ENCODE peak calls at places on chromosomes 3 and 15, in eight cellular contexts. B, K, Q, G, R, X, L and Y are unnamed samples.

GRCh38 chr3:115918900-115919299 is 295.6 kb downstream of the GAP43 start:
- DNase-seq in B (no peak), K (no peak), Q (no peak), G (no peak), R (no peak), X (no peak), L (no peak), Y (no peak)

GRCh38 chr3:101066776-101067175 is 73.6 kb upstream of the ABI3BP start:
- DNase-seq in B (no peak), K (peak), Q (no peak), G (no peak), R (peak), X (no peak), L (peak), Y (no peak)

GRCh38 chr3:165196577-165197561 is 685 bp upstream of the SLITRK3 start:
- DNase-seq in B (no peak), K (no peak), Q (peak), G (no peak), R (no peak), X (no peak), L (no peak), Y (peak)

GRCh38 chr3:13189639-13190375 is 116.6 kb upstream of the IQSEC1 start:
- DNase-seq in B (peak), K (peak), Q (no peak), G (no peak), R (peak), X (no peak), L (peak), Y (no peak)

GRCh38 chr3:134364936-134365765 is 9.1 kb downstream of the AMOTL2 start:
- DNase-seq in B (peak), K (no peak), Q (no peak), G (no peak), R (peak), X (no peak), L (no peak), Y (no peak)

GRCh38 chr3:161208931-161209330 is 12.2 kb upstream of the NMD3 start:
- DNase-seq in B (no peak), K (no peak), Q (no peak), G (no peak), R (no peak), X (no peak), L (peak), Y (no peak)

GRCh38 chr15:64775551-64776401 is at the start of gene RBPMS2:
- DNase-seq in B (no peak), K (peak), Q (peak), G (no peak), R (peak), X (peak), L (no peak), Y (no peak)

GRCh38 chr3:134357914-134358811 is 16.1 kb downstream of the AMOTL2 start:
- DNase-seq in B (peak), K (peak), Q (no peak), G (no peak), R (peak), X (no peak), L (peak), Y (peak)

GRCh38 chr15:93420050-93420452 is 331.0 kb upstream of the RGMA start:
- DNase-seq in B (no peak), K (no peak), Q (no peak), G (no peak), R (no peak), X (no peak), L (no peak), Y (no peak)

GRCh38 chr3:9732080-9732752 is 681 bp downstream of the BRPF1 start:
- DNase-seq in B (peak), K (peak), Q (no peak), G (no peak), R (peak), X (peak), L (no peak), Y (no peak)

GRCh38 chr3:139121513-139122220 is 77.0 kb upstream of the PRR23C start:
- DNase-seq in B (no peak), K (peak), Q (no peak), G (no peak), R (peak), X (no peak), L (no peak), Y (no peak)

GRCh38 chr3:175270199-175270837 is 411.2 kb downstream of the NAALADL2 start:
- DNase-seq in B (no peak), K (peak), Q (no peak), G (no peak), R (peak), X (no peak), L (peak), Y (no peak)

GRCh38 chr15:50128266-50128665 is 9.2 kb upstream of the ATP8B4 start:
- DNase-seq in B (peak), K (peak), Q (no peak), G (no peak), R (no peak), X (no peak), L (no peak), Y (peak)

GRCh38 chr3:24365168-24365567 is 129.5 kb downstream of the THRB start:
- DNase-seq in B (peak), K (peak), Q (no peak), G (no peak), R (peak), X (no peak), L (peak), Y (peak)

GRCh38 chr3:126535636-126536035 is 11.7 kb downstream of the CHST13 start:
- DNase-seq in B (no peak), K (no peak), Q (no peak), G (no peak), R (no peak), X (no peak), L (no peak), Y (no peak)

GRCh38 chr15:78003539-78004008 is 73.9 kb downstream of the TBC1D2B start:
- DNase-seq in B (no peak), K (no peak), Q (no peak), G (no peak), R (no peak), X (no peak), L (no peak), Y (no peak)

GRCh38 chr3:164452707-164453106 is 625.6 kb downstream of the SI start:
- DNase-seq in B (no peak), K (no peak), Q (no peak), G (no peak), R (no peak), X (no peak), L (no peak), Y (no peak)

GRCh38 chr3:113533534-113533892 is 1.2 kb downstream of the SIDT1 start:
- DNase-seq in B (peak), K (no peak), Q (no peak), G (no peak), R (no peak), X (peak), L (peak), Y (no peak)

GRCh38 chr3:162391301-162391700 is 894.7 kb downstream of the OTOL1 start:
- DNase-seq in B (no peak), K (peak), Q (no peak), G (no peak), R (peak), X (no peak), L (peak), Y (no peak)

GRCh38 chr15:40582726-40583246 is 11.3 kb upstream of the KNL1 start:
- DNase-seq in B (no peak), K (peak), Q (no peak), G (no peak), R (peak), X (no peak), L (peak), Y (no peak)

GRCh38 chr3:45135959-45136358 is 10.2 kb downstream of the CDCP1 start:
- DNase-seq in B (no peak), K (peak), Q (no peak), G (no peak), R (no peak), X (no peak), L (no peak), Y (no peak)

GRCh38 chr3:13110678-13111116 is 37.5 kb upstream of the IQSEC1 start:
- DNase-seq in B (no peak), K (peak), Q (no peak), G (no peak), R (peak), X (peak), L (peak), Y (no peak)